ENCODE peak calls at places on chromosome 13, in four cellular contexts. D is stimulated activated CD4-positive, alpha-beta T cell treated with anti-CD3 and anti-CD28 coated beads, Interleukin-2, amount 100 ng/mL, for 48 hours; J is CD4-positive, alpha-beta T cell; L is kidney tubule cell. W is an unnamed sample.

GRCh38 chr13:26024558-26024957 is 27.3 kb downstream of the SHISA2 start:
- DNase-seq in D (no peak), J (no peak), L (no peak), W (no peak)

GRCh38 chr13:26971990-26972888 is 199.4 kb downstream of the USP12 start:
- DNase-seq in D (peak; percentile 17), J (no peak), L (peak; percentile 65), W (no peak)

GRCh38 chr13:28442872-28443271 is 52.1 kb downstream of the FLT1 start:
- DNase-seq in D (no peak), J (no peak), L (no peak), W (no peak)

GRCh38 chr13:40476175-40476958 is 190.1 kb downstream of the FOXO1 start:
- DNase-seq in D (no peak), J (no peak), L (no peak), W (no peak)

GRCh38 chr13:101297794-101298193 is 118.5 kb downstream of the NALCN start:
- DNase-seq in D (no peak), J (no peak), L (no peak), W (no peak)

GRCh38 chr13:31049083-31049482 is 112.6 kb downstream of the HSPH1 start:
- DNase-seq in D (no peak), J (no peak), L (no peak), W (no peak)

GRCh38 chr13:27728271-27728670 is 64.0 kb upstream of the GSX1 start:
- DNase-seq in D (no peak), J (no peak), L (no peak), W (no peak)

GRCh38 chr13:36275190-36276002 is 22.2 kb downstream of the CCDC169 start:
- DNase-seq in D (no peak), J (no peak), L (peak; percentile 68), W (no peak)

GRCh38 chr13:27919934-27920676 is at the start of gene PDX1:
- DNase-seq in D (no peak), J (no peak), L (peak; percentile 53), W (no peak)

GRCh38 chr13:106088094-106088493 is 447.4 kb downstream of the EFNB2 start:
- DNase-seq in D (no peak), J (no peak), L (peak; percentile 88), W (no peak)